ENCODE peak calls at places on chromosomes 4 and X, in five cellular contexts. O is HCT116, J is spleen, W is suprapubic skin, N is Panc1. D is an unnamed sample.
A peak's percentile ranks its signal among the peaks of the same experiment; 100 is the strongest.

GRCh38 chr4:185950891-185951290 is 118.1 kb upstream of the TLR3 start:
- DNase-seq in W (no peak), N (no peak), J (no peak), O (no peak), D (no peak)

GRCh38 chr4:2924286-2924685 is 38.9 kb downstream of the NOP14 start:
- DNase-seq in J (peak; percentile 52), N (no peak), W (peak; percentile 38), O (no peak), D (no peak)

GRCh38 chr4:85603437-85604336 is 128.7 kb downstream of the ARHGAP24 start:
- DNase-seq in W (no peak), J (no peak), O (no peak), N (no peak), D (no peak)

GRCh38 chr4:54614094-54614493 is 43.7 kb upstream of the KIT start:
- DNase-seq in O (no peak), J (no peak), W (no peak), N (no peak), D (no peak)

GRCh38 chr4:14924080-14924916 is 78.0 kb upstream of the CPEB2 start:
- DNase-seq in O (no peak), J (no peak), N (no peak), W (no peak), D (no peak)

GRCh38 chrX:112816908-112817307 is 23.7 kb downstream of the AMOT start:
- DNase-seq in O (no peak), N (no peak), W (no peak), J (no peak), D (no peak)

GRCh38 chr4:128590773-128591172 is 218.7 kb upstream of the JADE1 start:
- DNase-seq in J (no peak), O (no peak), N (no peak), W (no peak), D (no peak)

GRCh38 chr4:85747871-85748491 is 273.0 kb downstream of the ARHGAP24 start:
- DNase-seq in O (peak; percentile 73), N (no peak), W (no peak), J (no peak), D (no peak)

GRCh38 chr4:140118931-140119640 is 34.9 kb downstream of the MAML3 start:
- DNase-seq in N (no peak), O (no peak), W (no peak), J (no peak), D (no peak)

GRCh38 chr4:167930171-167930570 is 162.2 kb upstream of the ANXA10 start:
- DNase-seq in J (no peak), W (no peak), N (no peak), O (no peak), D (no peak)

GRCh38 chrX:25002658-25003015 is 13.1 kb downstream of the ARX start:
- DNase-seq in J (no peak), N (no peak), O (no peak), W (no peak), D (no peak)

GRCh38 chr4:104424368-104424921 is 70.2 kb downstream of the CXXC4 start:
- DNase-seq in W (no peak), O (no peak), N (no peak), J (no peak), D (no peak)
- H3K27ac ChIP-seq in W (no peak overlapping the region), O (no peak overlapping the region), N (no peak overlapping the region), J (no peak overlapping the region), D (no peak overlapping the region)

GRCh38 chr4:929096-929765 is 2.9 kb downstream of the GAK start:
- DNase-seq in J (peak; percentile 66), N (no peak), O (no peak), W (no peak), D (no peak)

GRCh38 chr4:931960-932712 is at the start of the genes GAK and TMEM175:
- DNase-seq in W (peak; percentile 96), J (peak; percentile 99), N (peak; percentile 74), O (peak; percentile 91), D (peak; percentile 97)

GRCh38 chr4:931194-931959 is 739 bp downstream of the GAK start:
- DNase-seq in J (no peak), W (no peak), N (no peak), O (no peak), D (no peak)

GRCh38 chr4:930827-931193 is 1.3 kb downstream of the GAK start:
- DNase-seq in O (no peak), W (no peak), N (no peak), J (peak; percentile 32), D (no peak)

DNA sequence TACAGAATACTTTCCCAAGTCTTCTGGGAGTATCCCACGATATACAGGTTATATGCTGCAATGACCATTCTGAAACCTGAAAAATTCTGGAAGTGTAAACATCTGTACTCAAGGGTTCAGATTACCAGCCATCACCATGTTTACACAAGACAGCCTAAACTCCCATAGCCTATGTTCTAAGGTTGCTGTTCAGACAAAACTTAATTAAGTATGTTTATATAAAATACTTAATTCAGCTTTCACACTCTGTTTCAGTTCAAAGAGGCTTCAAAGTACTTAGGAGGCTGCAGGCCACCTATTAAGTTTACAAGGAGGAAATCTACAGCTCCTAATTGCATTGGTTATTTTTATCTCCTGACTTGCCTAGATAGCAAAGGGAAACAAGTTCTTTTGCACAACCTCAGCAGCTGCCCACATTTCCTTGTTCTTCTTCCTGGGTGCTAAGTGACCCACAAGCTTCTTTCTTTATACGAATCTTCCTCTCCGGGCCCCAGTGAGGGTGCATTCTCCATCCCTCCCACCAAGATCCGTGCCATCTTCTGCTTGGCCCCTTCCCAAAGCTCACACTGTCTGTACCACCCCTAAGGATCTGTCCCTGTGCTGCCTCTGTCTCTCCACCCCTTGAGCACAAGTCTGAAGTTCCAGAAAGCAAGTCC is 2.0 kb downstream of the GAK start:
- DNase-seq in J (peak; percentile 44), N (no peak), W (no peak), O (no peak), D (no peak)
- TF ChIP-seq POLR2AphosphoS5 in J (no peak), N (no peak), W (no peak), O (no peak), D (no peak)

GRCh38 chrX:2321411-2321810 is 179.4 kb downstream of the DHRSX start:
- DNase-seq in N (no peak), O (no peak), W (no peak), J (no peak), D (no peak)

GRCh38 chrX:2320580-2321327 is 180.0 kb downstream of the DHRSX start:
- DNase-seq in J (peak; percentile 81), W (no peak), N (no peak), O (no peak), D (no peak)

GRCh38 chrX:2325076-2325784 is 175.5 kb downstream of the DHRSX start:
- DNase-seq in O (no peak), W (peak; percentile 83), J (peak; percentile 92), N (no peak), D (no peak)

GRCh38 chrX:2327423-2327822 is 173.4 kb downstream of the DHRSX start:
- DNase-seq in W (no peak), O (no peak), N (no peak), J (no peak), D (no peak)

GRCh38 chrX:2324116-2324515 is 176.7 kb downstream of the DHRSX start:
- DNase-seq in J (no peak), W (no peak), N (no peak), O (no peak), D (no peak)
- H3K4me1 ChIP-seq in J (peaks cover 14% of the 10 kb centered on the region), W (no peaks in the 10 kb centered on the region), N (no peaks in the 10 kb centered on the region), O (peaks cover 13% of the 10 kb centered on the region), D (peaks cover 6% of the 10 kb centered on the region)

GRCh38 chr4:118348886-118349285 is 3.9 kb downstream of the PRSS12 start:
- DNase-seq in J (no peak), O (no peak), N (no peak), W (no peak), D (no peak)

GRCh38 chr4:118351851-118352827 is 664 bp downstream of the PRSS12 start:
- DNase-seq in N (no peak), O (peak; percentile 48), J (peak; percentile 74), W (peak; percentile 67), D (no peak)

GRCh38 chr4:118352843-118353373 is at the start of gene PRSS12:
- DNase-seq in W (peak; percentile 79), J (peak; percentile 89), N (no peak), O (peak; percentile 57), D (no peak)

GRCh38 chr4:118353452-118353851 is 649 bp upstream of the PRSS12 start:
- DNase-seq in N (no peak), W (no peak), J (no peak), O (no peak), D (no peak)

GRCh38 chr4:118350961-118351360 is 1.8 kb downstream of the PRSS12 start:
- DNase-seq in W (no peak), O (no peak), N (no peak), J (no peak), D (no peak)
- H3K27ac ChIP-seq in W (no peak overlapping the region), O (no peak overlapping the region), N (no peak overlapping the region), J (no peak overlapping the region), D (no peak overlapping the region)

DNA sequence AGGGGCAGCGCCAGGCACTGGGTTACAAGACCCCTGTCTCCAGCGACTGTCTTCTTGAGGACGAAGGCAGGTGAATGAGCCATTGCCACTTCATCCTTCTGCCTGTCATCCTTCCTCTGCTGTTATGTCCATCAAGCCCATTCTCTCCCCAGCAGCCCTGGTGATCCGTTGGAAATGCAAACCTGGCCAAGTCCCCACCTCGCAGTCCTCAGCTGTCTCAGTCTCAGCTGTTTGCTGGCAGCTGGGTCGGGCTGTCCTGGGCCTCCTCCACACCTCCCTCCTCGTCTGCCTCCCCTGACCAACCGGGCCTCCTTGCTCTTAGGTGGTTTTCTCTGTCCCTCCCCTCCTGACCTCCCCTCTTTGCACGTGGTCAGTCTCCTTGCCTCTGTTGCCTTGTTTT is 38.0 kb downstream of the PTTG2 start:
- DNase-seq in W (no peak), O (no peak), J (no peak), N (no peak), D (no peak)
- TF ChIP-seq POLR2AphosphoS5 in W (no peak), O (no peak), J (no peak), N (no peak), D (no peak)

DNA sequence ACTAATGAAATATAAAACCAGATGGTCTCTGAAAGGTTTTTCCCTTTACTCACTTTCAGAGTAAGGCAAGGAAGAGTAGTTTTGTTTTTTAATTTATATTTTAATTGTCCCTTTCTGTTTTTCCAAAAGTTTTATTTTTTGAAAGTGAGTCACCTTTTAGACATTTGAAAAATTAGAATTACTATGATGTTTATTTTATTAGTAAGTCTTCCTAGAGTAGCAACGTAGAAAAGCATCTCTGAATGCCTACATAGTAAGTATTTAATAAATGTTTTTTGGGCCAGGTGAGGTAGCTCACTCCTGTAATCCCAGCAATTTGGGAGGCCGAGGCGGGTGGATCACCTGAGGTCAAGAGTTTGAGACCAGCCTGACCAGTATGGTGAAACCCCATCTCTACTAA is 51.1 kb downstream of the TET2 start:
- DNase-seq in J (no peak), O (no peak), N (no peak), W (no peak), D (no peak)
- H3K4me1 ChIP-seq in J (peaks cover 70% of the 10 kb centered on the region), O (no peaks in the 10 kb centered on the region), N (no peaks in the 10 kb centered on the region), W (peaks cover 25% of the 10 kb centered on the region), D (peaks cover 26% of the 10 kb centered on the region)

DNA sequence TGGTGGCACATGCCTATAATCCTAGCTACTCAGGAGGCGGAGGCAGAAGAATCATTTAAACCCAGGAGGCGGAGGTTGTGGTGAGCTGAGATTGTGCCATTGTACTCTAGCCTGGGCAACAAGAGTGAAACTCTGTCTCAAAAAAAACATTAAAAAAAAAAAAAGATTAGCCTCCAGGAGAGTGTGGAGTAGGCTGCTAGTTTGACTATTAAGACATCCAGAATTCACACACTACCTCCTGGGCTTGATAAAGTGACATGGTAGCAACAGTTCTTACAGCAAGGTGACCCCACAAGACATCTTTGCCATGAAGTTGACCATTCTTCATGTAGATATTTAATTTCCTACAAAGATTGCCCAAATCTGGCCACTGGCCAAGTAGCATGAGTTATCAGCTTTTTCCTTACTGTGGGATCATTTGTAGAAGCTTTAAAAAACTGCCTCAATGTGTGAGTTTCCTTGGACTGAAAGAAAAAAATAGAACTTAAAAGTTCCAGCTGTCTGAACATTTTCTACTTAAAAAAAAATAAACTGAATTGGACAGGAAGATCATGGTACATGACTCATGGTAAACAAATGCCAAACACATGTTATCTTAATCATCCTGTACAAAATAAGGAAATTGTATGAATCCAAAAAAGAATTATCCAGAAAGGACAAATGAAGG is 35.3 kb upstream of the SPRY1 start:
- DNase-seq in O (no peak), N (no peak), J (no peak), W (no peak), D (no peak)
- H3K27ac ChIP-seq in O (no peak overlapping the region), N (no peak overlapping the region), J (no peak overlapping the region), W (peak overlapping the region; percentile 70), D (peak overlapping the region; percentile 10)